ENCODE peak calls at places on chromosomes 13 and 19, in eight cellular contexts. One of them, this sample, is unnamed. For H4K20me1, H3K4me1 and H3K79me2, the result is how much of the 10 kb centered on the place peaks cover.

GRCh38 chr13:90416519-90416918 is 931.0 kb upstream of the MIR17HG start:
- DNase-seq in PC-3: peak
- DNase-seq in neural progenitor cell: no peak
- DNase-seq in H9: no peak
- DNase-seq in fibroblast of lung: peak
- DNase-seq in astrocyte: peak
- DNase-seq in OCI-LY7: no peak
- DNase-seq in GM23248: peak
- DNase-seq in this sample: no peak

GRCh38 chr13:37074703-37075102 is 15.2 kb upstream of the SUPT20H start:
- DNase-seq in neural progenitor cell: peak
- DNase-seq in PC-3: peak
- DNase-seq in OCI-LY7: peak
- DNase-seq in H9: no peak
- DNase-seq in astrocyte: peak
- DNase-seq in GM23248: peak
- DNase-seq in fibroblast of lung: peak
- DNase-seq in this sample: no peak

GRCh38 chr13:40175639-40176038 is 490.8 kb downstream of the FOXO1 start:
- DNase-seq in PC-3: no peak
- DNase-seq in OCI-LY7: no peak
- DNase-seq in astrocyte: peak
- DNase-seq in GM23248: peak
- DNase-seq in H9: no peak
- DNase-seq in neural progenitor cell: no peak
- DNase-seq in fibroblast of lung: peak
- DNase-seq in this sample: no peak

GRCh38 chr19:50427997-50428425 is 4.7 kb upstream of the MYBPC2 start:
- DNase-seq in fibroblast of lung: peak
- DNase-seq in GM23248: peak
- DNase-seq in H9: peak
- DNase-seq in PC-3: no peak
- DNase-seq in astrocyte: peak
- DNase-seq in neural progenitor cell: peak
- DNase-seq in OCI-LY7: peak
- DNase-seq in this sample: peak

GRCh38 chr19:49983645-49984229 is 22.8 kb upstream of the SIGLEC11 start:
- DNase-seq in H9: peak
- DNase-seq in GM23248: peak
- DNase-seq in PC-3: peak
- DNase-seq in astrocyte: no peak
- DNase-seq in neural progenitor cell: peak
- DNase-seq in OCI-LY7: peak
- DNase-seq in fibroblast of lung: peak
- DNase-seq in this sample: no peak

GRCh38 chr19:38617764-38618589 is at the start of gene MAP4K1:
- DNase-seq in OCI-LY7: peak
- DNase-seq in fibroblast of lung: no peak
- DNase-seq in neural progenitor cell: peak
- DNase-seq in GM23248: no peak
- DNase-seq in PC-3: no peak
- DNase-seq in astrocyte: no peak
- DNase-seq in H9: no peak
- DNase-seq in this sample: no peak

GRCh38 chr13:41407380-41407779 is 50.0 kb upstream of the RGCC start:
- DNase-seq in neural progenitor cell: no peak
- DNase-seq in GM23248: peak
- DNase-seq in fibroblast of lung: peak
- DNase-seq in astrocyte: peak
- DNase-seq in OCI-LY7: no peak
- DNase-seq in PC-3: peak
- DNase-seq in H9: no peak
- DNase-seq in this sample: no peak

GRCh38 chr19:38417544-38418506 is 8.2 kb downstream of the RASGRP4 start:
- DNase-seq in GM23248: peak
- DNase-seq in astrocyte: no peak
- DNase-seq in PC-3: peak
- DNase-seq in neural progenitor cell: peak
- DNase-seq in fibroblast of lung: no peak
- DNase-seq in H9: peak
- DNase-seq in OCI-LY7: peak
- DNase-seq in this sample: peak

GRCh38 chr13:112434937-112435523 is 58.9 kb downstream of the SPACA7 start:
- DNase-seq in GM23248: no peak
- DNase-seq in astrocyte: no peak
- DNase-seq in fibroblast of lung: no peak
- DNase-seq in OCI-LY7: no peak
- DNase-seq in PC-3: no peak
- DNase-seq in H9: no peak
- DNase-seq in neural progenitor cell: no peak
- DNase-seq in this sample: no peak

GRCh38 chr19:51131780-51132680 is 7.3 kb downstream of the SIGLEC9 start:
- DNase-seq in OCI-LY7: no peak
- DNase-seq in GM23248: peak
- DNase-seq in fibroblast of lung: no peak
- DNase-seq in PC-3: no peak
- DNase-seq in neural progenitor cell: peak
- DNase-seq in H9: no peak
- DNase-seq in astrocyte: no peak
- DNase-seq in this sample: no peak

GRCh38 chr13:47085346-47085745 is 188.5 kb upstream of the HTR2A start:
- DNase-seq in fibroblast of lung: peak
- DNase-seq in neural progenitor cell: no peak
- DNase-seq in GM23248: peak
- DNase-seq in OCI-LY7: no peak
- DNase-seq in H9: no peak
- DNase-seq in astrocyte: peak
- DNase-seq in PC-3: peak
- DNase-seq in this sample: peak

GRCh38 chr13:34897220-34897619 is 44.9 kb upstream of the NBEA start:
- DNase-seq in fibroblast of lung: no peak
- DNase-seq in OCI-LY7: no peak
- DNase-seq in neural progenitor cell: no peak
- DNase-seq in H9: no peak
- DNase-seq in PC-3: peak
- DNase-seq in astrocyte: no peak
- DNase-seq in GM23248: peak
- DNase-seq in this sample: no peak

GRCh38 chr19:5691205-5691929 is 1.3 kb downstream of the RPL36 start:
- DNase-seq in PC-3: peak
- DNase-seq in OCI-LY7: peak
- DNase-seq in H9: peak
- DNase-seq in neural progenitor cell: peak
- DNase-seq in fibroblast of lung: peak
- DNase-seq in GM23248: peak
- DNase-seq in astrocyte: peak
- DNase-seq in this sample: peak

GRCh38 chr13:51659276-51660127 is 75.2 kb downstream of the WDFY2 start:
- DNase-seq in H9: no peak
- DNase-seq in OCI-LY7: no peak
- DNase-seq in neural progenitor cell: no peak
- DNase-seq in PC-3: no peak
- DNase-seq in fibroblast of lung: no peak
- DNase-seq in GM23248: no peak
- DNase-seq in astrocyte: no peak
- DNase-seq in this sample: no peak

GRCh38 chr13:67229438-67230242 is 496 bp downstream of the PCDH9 start:
- DNase-seq in H9: no peak
- DNase-seq in astrocyte: peak
- DNase-seq in PC-3: peak
- DNase-seq in OCI-LY7: peak
- DNase-seq in neural progenitor cell: peak
- DNase-seq in fibroblast of lung: peak
- DNase-seq in GM23248: peak
- DNase-seq in this sample: no peak

GRCh38 chr13:51781246-51782022 is 22.5 kb downstream of the DHRS12 start:
- DNase-seq in OCI-LY7: peak
- DNase-seq in astrocyte: no peak
- DNase-seq in GM23248: peak
- DNase-seq in H9: peak
- DNase-seq in neural progenitor cell: peak
- DNase-seq in fibroblast of lung: peak
- DNase-seq in PC-3: peak
- DNase-seq in this sample: peak

GRCh38 chr13:22736084-22736767 is 444.6 kb upstream of the SGCG start:
- DNase-seq in OCI-LY7: no peak
- DNase-seq in neural progenitor cell: no peak
- DNase-seq in astrocyte: no peak
- DNase-seq in PC-3: no peak
- DNase-seq in fibroblast of lung: no peak
- DNase-seq in GM23248: no peak
- DNase-seq in H9: peak
- DNase-seq in this sample: no peak

GRCh38 chr13:45909089-45909488 is 57.5 kb upstream of the SIAH3 start:
- DNase-seq in GM23248: no peak
- DNase-seq in neural progenitor cell: no peak
- DNase-seq in PC-3: no peak
- DNase-seq in OCI-LY7: no peak
- DNase-seq in fibroblast of lung: no peak
- DNase-seq in astrocyte: no peak
- DNase-seq in H9: no peak
- DNase-seq in this sample: no peak

GRCh38 chr13:94710881-94711560 is 1.3 kb downstream of the SOX21 start:
- DNase-seq in fibroblast of lung: no peak
- DNase-seq in GM23248: peak
- DNase-seq in H9: peak
- DNase-seq in astrocyte: no peak
- DNase-seq in PC-3: peak
- DNase-seq in OCI-LY7: no peak
- DNase-seq in neural progenitor cell: peak
- DNase-seq in this sample: peak

GRCh38 chr19:51690359-51691121 is 2.6 kb upstream of the SPACA6 start:
- DNase-seq in H9: peak
- DNase-seq in OCI-LY7: peak
- DNase-seq in PC-3: peak
- DNase-seq in astrocyte: peak
- DNase-seq in neural progenitor cell: peak
- DNase-seq in GM23248: peak
- DNase-seq in fibroblast of lung: peak
- DNase-seq in this sample: peak

GRCh38 chr13:59112375-59112774 is 1051.4 kb downstream of the DIAPH3 start:
- DNase-seq in fibroblast of lung: peak
- DNase-seq in PC-3: peak
- DNase-seq in GM23248: peak
- DNase-seq in OCI-LY7: no peak
- DNase-seq in neural progenitor cell: peak
- DNase-seq in astrocyte: peak
- DNase-seq in H9: no peak
- DNase-seq in this sample: peak

GRCh38 chr19:50728084-50728737 is 5.0 kb downstream of the CLEC11A start:
- DNase-seq in PC-3: no peak
- DNase-seq in H9: peak
- DNase-seq in OCI-LY7: no peak
- DNase-seq in neural progenitor cell: peak
- DNase-seq in astrocyte: no peak
- DNase-seq in fibroblast of lung: peak
- DNase-seq in GM23248: peak
- DNase-seq in this sample: peak

DNA sequence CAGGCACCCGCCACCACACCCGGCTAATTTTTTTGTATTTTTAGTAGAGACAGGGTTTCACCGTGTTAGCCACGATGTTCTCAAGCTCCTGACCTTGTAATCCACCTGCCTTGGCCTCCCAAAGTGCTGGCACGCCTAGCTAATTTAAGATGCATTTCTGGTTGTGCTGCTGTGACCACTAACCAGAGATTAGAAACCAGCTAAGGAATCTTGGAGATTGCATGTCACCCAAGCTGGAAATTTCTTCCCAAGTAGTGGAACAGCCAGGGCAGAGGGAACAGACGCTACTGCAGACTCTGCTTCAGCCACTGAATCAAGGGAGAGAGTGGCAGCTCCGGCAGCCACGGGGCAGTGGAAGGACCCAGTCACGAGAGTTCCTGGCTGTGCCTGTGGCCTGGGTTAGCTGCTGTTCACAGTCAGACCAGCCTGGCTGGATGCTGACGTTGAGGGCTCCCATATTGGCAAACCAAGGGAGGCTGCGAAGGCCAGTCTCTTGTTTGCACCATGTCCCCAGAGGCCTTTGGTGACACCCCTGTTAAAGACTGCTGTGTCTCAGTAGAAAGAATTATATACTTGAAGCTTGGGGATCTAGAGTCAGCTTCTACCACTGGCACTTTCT is 7.9 kb downstream of the TPM4 start:
- DNase-seq in OCI-LY7: no peak
- DNase-seq in GM23248: no peak
- DNase-seq in astrocyte: no peak
- DNase-seq in H9: no peak
- DNase-seq in fibroblast of lung: no peak
- DNase-seq in neural progenitor cell: no peak
- DNase-seq in PC-3: no peak
- DNase-seq in this sample: no peak
- H4K20me1 ChIP-seq in OCI-LY7: under half
- H4K20me1 ChIP-seq in GM23248: under half
- H4K20me1 ChIP-seq in astrocyte: half or more
- H4K20me1 ChIP-seq in H9: under half
- H4K20me1 ChIP-seq in fibroblast of lung: under half
- H4K20me1 ChIP-seq in neural progenitor cell: half or more
- H4K20me1 ChIP-seq in PC-3: under half
- H4K20me1 ChIP-seq in this sample: half or more

DNA sequence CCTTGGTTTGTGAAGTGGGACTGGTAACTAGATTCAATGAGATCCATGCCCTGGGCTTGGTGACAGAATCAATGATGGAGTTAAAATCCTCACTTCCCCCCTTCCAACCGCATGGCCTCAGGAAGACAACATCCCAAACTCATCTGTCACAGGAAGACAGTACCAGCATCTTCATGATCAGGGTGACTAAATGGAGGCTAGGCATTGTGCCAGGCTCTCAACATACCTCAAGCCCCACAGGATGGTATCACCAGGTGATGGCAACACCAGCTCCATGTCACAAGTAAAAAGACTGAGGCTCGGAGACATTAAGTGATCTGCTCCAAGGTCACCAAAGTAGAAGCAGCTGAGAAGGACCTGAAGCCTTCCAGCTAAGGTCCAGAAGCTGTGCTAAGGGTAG is 14.2 kb downstream of the MED26 start:
- DNase-seq in astrocyte: no peak
- DNase-seq in H9: no peak
- DNase-seq in GM23248: no peak
- DNase-seq in fibroblast of lung: no peak
- DNase-seq in PC-3: no peak
- DNase-seq in neural progenitor cell: no peak
- DNase-seq in OCI-LY7: no peak
- DNase-seq in this sample: no peak
- H3K4me1 ChIP-seq in astrocyte: under half
- H3K4me1 ChIP-seq in H9: under half
- H3K4me1 ChIP-seq in GM23248: under half
- H3K4me1 ChIP-seq in fibroblast of lung: under half
- H3K4me1 ChIP-seq in PC-3: under half
- H3K4me1 ChIP-seq in neural progenitor cell: under half
- H3K4me1 ChIP-seq in OCI-LY7: half or more
- H3K4me1 ChIP-seq in this sample: under half

GRCh38 chr19:34278783-34279182 is 24.4 kb downstream of the GARRE1 start:
- DNase-seq in PC-3: no peak
- DNase-seq in GM23248: no peak
- DNase-seq in fibroblast of lung: no peak
- DNase-seq in OCI-LY7: no peak
- DNase-seq in neural progenitor cell: no peak
- DNase-seq in astrocyte: no peak
- DNase-seq in H9: no peak
- DNase-seq in this sample: no peak
- H3K79me2 ChIP-seq in PC-3: under half
- H3K79me2 ChIP-seq in GM23248: half or more
- H3K79me2 ChIP-seq in fibroblast of lung: under half
- H3K79me2 ChIP-seq in OCI-LY7: under half
- H3K79me2 ChIP-seq in neural progenitor cell: half or more
- H3K79me2 ChIP-seq in astrocyte: half or more
- H3K79me2 ChIP-seq in H9: under half
- H3K79me2 ChIP-seq in this sample: half or more

GRCh38 chr19:2048104-2048958 is 2.7 kb downstream of the MKNK2 start:
- DNase-seq in OCI-LY7: no peak
- DNase-seq in PC-3: no peak
- DNase-seq in fibroblast of lung: no peak
- DNase-seq in astrocyte: no peak
- DNase-seq in neural progenitor cell: no peak
- DNase-seq in H9: peak
- DNase-seq in GM23248: no peak
- DNase-seq in this sample: peak
- H4K20me1 ChIP-seq in OCI-LY7: under half
- H4K20me1 ChIP-seq in PC-3: under half
- H4K20me1 ChIP-seq in fibroblast of lung: under half
- H4K20me1 ChIP-seq in astrocyte: half or more
- H4K20me1 ChIP-seq in neural progenitor cell: half or more
- H4K20me1 ChIP-seq in H9: under half
- H4K20me1 ChIP-seq in GM23248: under half
- H4K20me1 ChIP-seq in this sample: half or more